ENCODE peak calls at places on chromosomes 6 and 20, in five cellular contexts. F is colonic mucosa, Y is astrocyte of the spinal cord, M is iris pigment epithelial cell, B is cerebellar cortex. Q is an unnamed sample.

GRCh38 chr6:35318200-35318844 is 20.7 kb downstream of the DEF6 start:
- DNase-seq in Y (peak), F (peak), B (peak), M (peak), Q (peak)

GRCh38 chr20:37524859-37525708 is 2.6 kb downstream of the BLCAP start:
- DNase-seq in B (no peak), M (peak), Y (no peak), F (no peak), Q (no peak)

GRCh38 chr6:24847402-24847801 is 48.7 kb upstream of the ARMH2 start:
- DNase-seq in M (no peak), B (no peak), Y (no peak), F (no peak), Q (no peak)

GRCh38 chr6:1039191-1039590 is 272.7 kb upstream of the FOXQ1 start:
- DNase-seq in F (peak), M (no peak), Y (no peak), B (no peak), Q (no peak)

GRCh38 chr6:33215761-33216649 is 7.7 kb downstream of the RING1 start:
- DNase-seq in B (no peak), F (no peak), Y (no peak), M (no peak), Q (no peak)

GRCh38 chr6:144286503-144287393 is 1.6 kb downstream of the UTRN start:
- DNase-seq in M (peak), Y (peak), B (no peak), F (peak), Q (no peak)

GRCh38 chr6:36660771-36661471 is 17.6 kb upstream of the CDKN1A start:
- DNase-seq in F (peak), M (peak), B (no peak), Y (no peak), Q (no peak)

GRCh38 chr20:17541996-17542395 is 10.8 kb upstream of the BFSP1 start:
- DNase-seq in F (no peak), B (no peak), M (peak), Y (peak), Q (no peak)

GRCh38 chr6:170147832-170148708 is 142.8 kb downstream of the DLL1 start:
- DNase-seq in F (no peak), Y (no peak), B (peak), M (no peak), Q (peak)

GRCh38 chr6:24883618-24884017 is 52.1 kb downstream of the RIPOR2 start:
- DNase-seq in Y (peak), B (no peak), F (no peak), M (peak), Q (no peak)

GRCh38 chr6:148140772-148141557 is 201.7 kb upstream of the SASH1 start:
- DNase-seq in M (peak), B (no peak), F (no peak), Y (no peak), Q (no peak)

GRCh38 chr6:13762648-13763441 is 51.2 kb upstream of the RANBP9 start:
- DNase-seq in F (peak), B (no peak), Y (peak), M (peak), Q (peak)

GRCh38 chr6:25961619-25962367 is 809 bp upstream of the TRIM38 start:
- DNase-seq in Y (no peak), M (no peak), B (no peak), F (no peak), Q (no peak)

GRCh38 chr6:15744824-15745402 is 82.1 kb upstream of the DTNBP1 start:
- DNase-seq in B (no peak), M (no peak), Y (no peak), F (no peak), Q (no peak)

GRCh38 chr20:35004749-35005462 is 49.2 kb downstream of the MYH7B start:
- DNase-seq in F (no peak), B (no peak), Y (no peak), M (no peak), Q (no peak)

GRCh38 chr20:64214952-64215351 is 40.6 kb upstream of the PCMTD2 start:
- DNase-seq in B (no peak), F (no peak), M (no peak), Y (no peak), Q (no peak)

GRCh38 chr20:380763-381580 is 412 bp downstream of the TRIB3 start:
- DNase-seq in Y (peak), F (peak), M (peak), B (peak), Q (peak)

GRCh38 chr6:56618050-56618449 is 24.6 kb downstream of the DST start:
- DNase-seq in Y (no peak), F (no peak), B (no peak), M (no peak), Q (no peak)

GRCh38 chr6:56400273-56400672 is 152.9 kb upstream of the COL21A1 start:
- DNase-seq in F (no peak), M (no peak), B (no peak), Y (no peak), Q (no peak)

GRCh38 chr6:141077355-141078333 is 1055.1 kb upstream of the GJE1 start:
- DNase-seq in M (peak), B (peak), Y (no peak), F (no peak), Q (no peak)

GRCh38 chr6:47736083-47736700 is 37.8 kb downstream of the ADGRF4 start:
- DNase-seq in F (no peak), M (no peak), Y (no peak), B (no peak), Q (no peak)

GRCh38 chr6:53544050-53544499 is 826 bp downstream of the GCLC start:
- DNase-seq in F (peak), Y (peak), B (peak), M (peak), Q (no peak)

GRCh38 chr6:18507561-18507960 is 120.4 kb downstream of the RNF144B start:
- DNase-seq in M (peak), F (no peak), Y (no peak), B (no peak), Q (no peak)

GRCh38 chr6:97025088-97025487 is 100.6 kb downstream of the KLHL32 start:
- DNase-seq in F (no peak), Y (no peak), B (no peak), M (no peak), Q (no peak)

GRCh38 chr6:165704001-165704748 is 41.1 kb upstream of the PDE10A start:
- DNase-seq in F (no peak), B (no peak), M (peak), Y (peak), Q (peak)

GRCh38 chr20:63096681-63097335 is 90.0 kb upstream of the BHLHE23 start:
- DNase-seq in B (no peak), Y (no peak), F (no peak), M (no peak), Q (peak)

GRCh38 chr6:108800510-108800909 is 47.7 kb upstream of the ARMC2 start:
- DNase-seq in F (no peak), Y (no peak), M (peak), B (peak), Q (peak)

GRCh38 chr6:34115396-34116314 is 30.2 kb downstream of the GRM4 start:
- DNase-seq in Y (peak), M (peak), B (no peak), F (no peak), Q (no peak)

GRCh38 chr6:23365732-23366131 is 760.3 kb upstream of the NRSN1 start:
- DNase-seq in Y (no peak), M (no peak), B (no peak), F (no peak), Q (no peak)

GRCh38 chr6:33419580-33420492 is at the start of gene SYNGAP1:
- DNase-seq in B (peak), M (peak), Y (peak), F (no peak), Q (no peak)

GRCh38 chr20:49433387-49433786 is 49.1 kb downstream of the KCNB1 start:
- DNase-seq in B (no peak), M (no peak), F (no peak), Y (no peak), Q (no peak)

GRCh38 chr6:39213195-39213920 is 15.9 kb downstream of the KCNK5 start:
- DNase-seq in F (no peak), Y (no peak), M (no peak), B (no peak), Q (no peak)

GRCh38 chr6:149860834-149861602 is 3.1 kb downstream of the LRP11 start:
- DNase-seq in B (peak), Y (peak), F (no peak), M (peak), Q (no peak)

GRCh38 chr20:38032585-38033329 is 499 bp downstream of the TTI1 start:
- DNase-seq in Y (no peak), M (no peak), F (peak), B (no peak), Q (peak)